ENCODE peak calls at places on chromosomes 2 and 18, in six cellular contexts. One of them, this sample, is unnamed.

GRCh38 chr2:173400760-173401159 is 46.1 kb downstream of the CDCA7 start:
- DNase-seq in mucosa of gallbladder: no peak
- DNase-seq in RCC 7860: peak
- DNase-seq in RKO: peak
- DNase-seq in activated T-helper 1 cell treated with anti-CD3 and anti-CD28 coated beads, Interleukin-2, amount 50 U/mL, for 16 hours: no peak
- DNase-seq in progenitor cell of endocrine pancreas: no peak
- DNase-seq in this sample: no peak

GRCh38 chr2:127820080-127820668 is 9.2 kb upstream of the WDR33 start:
- DNase-seq in mucosa of gallbladder: no peak
- DNase-seq in RCC 7860: no peak
- DNase-seq in RKO: no peak
- DNase-seq in activated T-helper 1 cell treated with anti-CD3 and anti-CD28 coated beads, Interleukin-2, amount 50 U/mL, for 16 hours: no peak
- DNase-seq in progenitor cell of endocrine pancreas: no peak
- DNase-seq in this sample: no peak

GRCh38 chr2:65329551-65329950 is 101.9 kb downstream of the ACTR2 start:
- DNase-seq in mucosa of gallbladder: no peak
- DNase-seq in RCC 7860: no peak
- DNase-seq in RKO: no peak
- DNase-seq in activated T-helper 1 cell treated with anti-CD3 and anti-CD28 coated beads, Interleukin-2, amount 50 U/mL, for 16 hours: no peak
- DNase-seq in progenitor cell of endocrine pancreas: no peak
- DNase-seq in this sample: no peak

GRCh38 chr2:86025229-86025820 is 80.4 kb downstream of the POLR1A start:
- DNase-seq in mucosa of gallbladder: no peak
- DNase-seq in RCC 7860: no peak
- DNase-seq in RKO: peak
- DNase-seq in activated T-helper 1 cell treated with anti-CD3 and anti-CD28 coated beads, Interleukin-2, amount 50 U/mL, for 16 hours: no peak
- DNase-seq in progenitor cell of endocrine pancreas: no peak
- DNase-seq in this sample: no peak

GRCh38 chr18:3703732-3704176 is 253.8 kb downstream of the TGIF1 start:
- DNase-seq in mucosa of gallbladder: peak
- DNase-seq in RCC 7860: peak
- DNase-seq in RKO: peak
- DNase-seq in activated T-helper 1 cell treated with anti-CD3 and anti-CD28 coated beads, Interleukin-2, amount 50 U/mL, for 16 hours: no peak
- DNase-seq in progenitor cell of endocrine pancreas: peak
- DNase-seq in this sample: peak

GRCh38 chr2:160538115-160538514 is 44.5 kb upstream of the RBMS1 start:
- DNase-seq in mucosa of gallbladder: no peak
- DNase-seq in RCC 7860: no peak
- DNase-seq in RKO: no peak
- DNase-seq in activated T-helper 1 cell treated with anti-CD3 and anti-CD28 coated beads, Interleukin-2, amount 50 U/mL, for 16 hours: no peak
- DNase-seq in progenitor cell of endocrine pancreas: no peak
- DNase-seq in this sample: no peak

GRCh38 chr2:66477125-66477842 is 42.4 kb downstream of the MEIS1 start:
- DNase-seq in mucosa of gallbladder: no peak
- DNase-seq in RCC 7860: no peak
- DNase-seq in RKO: no peak
- DNase-seq in activated T-helper 1 cell treated with anti-CD3 and anti-CD28 coated beads, Interleukin-2, amount 50 U/mL, for 16 hours: no peak
- DNase-seq in progenitor cell of endocrine pancreas: no peak
- DNase-seq in this sample: no peak

GRCh38 chr2:33525666-33526065 is 49.2 kb downstream of the RASGRP3 start:
- DNase-seq in mucosa of gallbladder: no peak
- DNase-seq in RCC 7860: no peak
- DNase-seq in RKO: no peak
- DNase-seq in activated T-helper 1 cell treated with anti-CD3 and anti-CD28 coated beads, Interleukin-2, amount 50 U/mL, for 16 hours: no peak
- DNase-seq in progenitor cell of endocrine pancreas: no peak
- DNase-seq in this sample: no peak

GRCh38 chr2:111627256-111627655 is 256.7 kb downstream of the ANAPC1 start:
- DNase-seq in mucosa of gallbladder: no peak
- DNase-seq in RCC 7860: no peak
- DNase-seq in RKO: no peak
- DNase-seq in activated T-helper 1 cell treated with anti-CD3 and anti-CD28 coated beads, Interleukin-2, amount 50 U/mL, for 16 hours: no peak
- DNase-seq in progenitor cell of endocrine pancreas: no peak
- DNase-seq in this sample: no peak